ENCODE peak calls at places on chromosomes 12 and 14, in nine cellular contexts. Y is dermis microvascular lymphatic vessel endothelial cell, V is glutamatergic neuron, N is left kidney, G is GM20000, E is T follicular helper cell, M is midbrain, S is T-helper 2 cell, C is NCI-H1105. A is an unnamed sample.

GRCh38 chr14:106378191-106378590 is 851.8 kb downstream of the TMEM121 start:
- DNase-seq in Y (no peak), V (no peak), N (no peak), G (peak; percentile 45), E (no peak), M (no peak), S (no peak), C (no peak), A (no peak)

GRCh38 chr14:24542346-24542936 is 33.6 kb downstream of the CTSG start:
- DNase-seq in Y (no peak), V (no peak), N (no peak), G (no peak), E (no peak), M (no peak), S (no peak), C (no peak), A (no peak)

GRCh38 chr12:113149361-113150150 is at the start of gene CFAP73:
- DNase-seq in Y (peak; percentile 56), V (peak; percentile 84), N (peak; percentile 98), G (no peak), E (no peak), M (peak; percentile 52), S (no peak), C (peak; percentile 83), A (peak; percentile 65)

GRCh38 chr12:66426696-66427095 is 124.4 kb downstream of the HELB start:
- DNase-seq in Y (no peak), V (no peak), N (no peak), G (no peak), E (no peak), M (no peak), S (no peak), C (no peak), A (no peak)

GRCh38 chr14:85233756-85234545 is 296.0 kb upstream of the FLRT2 start:
- DNase-seq in Y (peak; percentile 86), V (no peak), N (no peak), G (no peak), E (no peak), M (no peak), S (no peak), C (no peak), A (no peak)

GRCh38 chr14:69652942-69653680 is 41.7 kb downstream of the SUSD6 start:
- DNase-seq in Y (no peak), V (no peak), N (no peak), G (peak; percentile 25), E (no peak), M (peak; percentile 26), S (no peak), C (no peak), A (no peak)

GRCh38 chr14:72878746-72879145 is 15.2 kb downstream of the DPF3 start:
- DNase-seq in Y (no peak), V (no peak), N (no peak), G (no peak), E (no peak), M (no peak), S (no peak), C (no peak), A (no peak)

GRCh38 chr12:69835048-69835447 is 10.0 kb downstream of the MYRFL start:
- DNase-seq in Y (no peak), V (no peak), N (no peak), G (no peak), E (no peak), M (no peak), S (no peak), C (no peak), A (no peak)

GRCh38 chr12:123045678-123046077 is 65.2 kb downstream of the ARL6IP4 start:
- DNase-seq in Y (no peak), V (no peak), N (no peak), G (no peak), E (no peak), M (no peak), S (no peak), C (no peak), A (no peak)

GRCh38 chr12:94644622-94645021 is 5.7 kb downstream of the TMCC3 start:
- DNase-seq in Y (peak; percentile 79), V (no peak), N (peak; percentile 97), G (no peak), E (no peak), M (peak; percentile 22), S (no peak), C (no peak), A (no peak)

GRCh38 chr12:21476949-21477348 is 24.5 kb downstream of the RECQL start:
- DNase-seq in Y (peak; percentile 68), V (no peak), N (no peak), G (no peak), E (no peak), M (no peak), S (no peak), C (no peak), A (no peak)

GRCh38 chr14:63203618-63204406 is 431 bp upstream of the RHOJ start:
- DNase-seq in Y (peak; percentile 100), V (peak; percentile 32), N (peak; percentile 93), G (no peak), E (no peak), M (peak; percentile 64), S (no peak), C (peak; percentile 10), A (peak; percentile 85)

GRCh38 chr12:67766370-67766769 is 117.8 kb downstream of the DYRK2 start:
- DNase-seq in Y (peak; percentile 69), V (no peak), N (no peak), G (no peak), E (no peak), M (no peak), S (no peak), C (no peak), A (no peak)

GRCh38 chr14:90295870-90296516 is 35.7 kb downstream of the NRDE2 start:
- DNase-seq in Y (no peak), V (no peak), N (peak; percentile 24), G (no peak), E (no peak), M (no peak), S (no peak), C (no peak), A (no peak)

GRCh38 chr12:57446292-57446960 is 8.7 kb upstream of the INHBE start:
- DNase-seq in Y (no peak), V (no peak), N (no peak), G (no peak), E (no peak), M (no peak), S (no peak), C (no peak), A (no peak)

GRCh38 chr14:46651526-46652144 is at the start of gene RPL10L:
- DNase-seq in Y (no peak), V (peak; percentile 28), N (no peak), G (no peak), E (no peak), M (no peak), S (no peak), C (no peak), A (no peak)

GRCh38 chr12:119942386-119942785 is 46.6 kb upstream of the BICDL1 start:
- DNase-seq in Y (no peak), V (no peak), N (peak; percentile 75), G (no peak), E (no peak), M (no peak), S (no peak), C (no peak), A (no peak)

GRCh38 chr14:95142208-95142607 is 15.1 kb downstream of the DICER1 start:
- DNase-seq in Y (no peak), V (no peak), N (no peak), G (no peak), E (no peak), M (no peak), S (no peak), C (no peak), A (no peak)

GRCh38 chr12:7856516-7856915 is 16.2 kb downstream of the SLC2A14 start:
- DNase-seq in Y (no peak), V (no peak), N (no peak), G (no peak), E (no peak), M (no peak), S (no peak), C (no peak), A (no peak)

GRCh38 chr14:21264025-21264801 is 5.0 kb downstream of the HNRNPC start:
- DNase-seq in Y (peak; percentile 57), V (no peak), N (no peak), G (peak; percentile 54), E (no peak), M (no peak), S (peak; percentile 45), C (no peak), A (no peak)

GRCh38 chr14:50670196-50670875 is 2.2 kb upstream of the SAV1 start:
- DNase-seq in Y (no peak), V (no peak), N (peak; percentile 24), G (no peak), E (no peak), M (no peak), S (no peak), C (no peak), A (no peak)

A was measured in NCI-H2081.